ENCODE peak calls at places on chromosomes 16 and 17, in five cellular contexts. P, Q, F, O and N are unnamed samples.

GRCh38 chr16:35305476-35305875 is 1846.1 kb downstream of the TP53TG3F start:
- DNase-seq in Q (no peak), P (no peak), O (no peak), F (no peak), N (no peak)

GRCh38 chr17:35341465-35341992 is 31.9 kb downstream of the SLFN11 start:
- DNase-seq in Q (peak; percentile 71), P (no peak), O (no peak), F (no peak), N (no peak)

GRCh38 chr17:41324180-41325075 is 8.9 kb upstream of the KRTAP17-1 start:
- DNase-seq in O (no peak), P (peak; percentile 61), Q (no peak), F (peak; percentile 18), N (peak; percentile 28)

GRCh38 chr16:24497405-24497804 is 42.0 kb upstream of the RBBP6 start:
- DNase-seq in O (no peak), P (no peak), F (no peak), Q (no peak), N (no peak)

GRCh38 chr16:50692999-50693781 is at the start of gene NOD2:
- DNase-seq in O (peak; percentile 67), F (no peak), P (peak; percentile 61), Q (no peak), N (no peak)

GRCh38 chr16:28878083-28878926 is at the start of gene ATP2A1:
- DNase-seq in O (peak; percentile 16), F (no peak), P (no peak), Q (no peak), N (no peak)

GRCh38 chr17:41762391-41762790 is 24.1 kb downstream of the JUP start:
- DNase-seq in F (no peak), Q (no peak), O (no peak), P (no peak), N (no peak)

GRCh38 chr17:73949903-73950302 is 253.6 kb upstream of the RPL38 start:
- DNase-seq in O (no peak), P (no peak), F (no peak), Q (no peak), N (no peak)

GRCh38 chr16:31118223-31119155 is 1.0 kb downstream of the KAT8 start:
- DNase-seq in F (no peak), O (no peak), Q (no peak), P (no peak), N (no peak)

GRCh38 chr17:64128787-64129514 is 993 bp downstream of the ERN1 start:
- DNase-seq in F (no peak), Q (no peak), P (no peak), O (no peak), N (no peak)

GRCh38 chr17:74901353-74902145 is 8.1 kb upstream of the FADS6 start:
- DNase-seq in Q (no peak), O (no peak), F (no peak), P (no peak), N (no peak)

GRCh38 chr16:69745232-69745612 is 9.5 kb downstream of the NOB1 start:
- DNase-seq in P (no peak), F (no peak), Q (no peak), O (no peak), N (no peak)

GRCh38 chr16:17538942-17539341 is 68.2 kb upstream of the XYLT1 start:
- DNase-seq in F (no peak), P (no peak), O (no peak), Q (no peak), N (no peak)

GRCh38 chr17:78431692-78431958 is 53.2 kb downstream of the PGS1 start:
- DNase-seq in O (no peak), Q (no peak), P (no peak), F (no peak), N (no peak)

GRCh38 chr17:66947311-66947710 is 17.2 kb upstream of the CACNG4 start:
- DNase-seq in F (no peak), P (no peak), O (no peak), Q (no peak), N (no peak)

GRCh38 chr16:27317738-27318398 is 4.1 kb downstream of the IL4R start:
- DNase-seq in Q (no peak), F (no peak), O (no peak), P (no peak), N (no peak)

GRCh38 chr16:26709175-26709574 is 357.6 kb upstream of the C16orf82 start:
- DNase-seq in F (no peak), O (peak; percentile 52), P (no peak), Q (no peak), N (no peak)

GRCh38 chr16:80831039-80831438 is 26.6 kb upstream of the CDYL2 start:
- DNase-seq in F (no peak), P (no peak), O (no peak), Q (no peak), N (no peak)

GRCh38 chr16:73051216-73051615 is 3.3 kb upstream of the ZFHX3 start:
- DNase-seq in Q (no peak), F (no peak), P (no peak), O (no peak), N (no peak)

GRCh38 chr17:46122486-46122871 is 70.8 kb downstream of the KANSL1 start:
- DNase-seq in O (no peak), Q (no peak), F (no peak), P (no peak), N (no peak)

GRCh38 chr17:792277-792676 is 10.1 kb downstream of the MRM3 start:
- DNase-seq in Q (no peak), F (no peak), O (no peak), P (no peak), N (no peak)
- TF ChIP-seq CTCF in Q (no peak), F (no peak), O (no peak), P (no peak), N (no peak)

GRCh38 chr17:44915321-44915726 is at the start of gene GFAP:
- DNase-seq in Q (no peak), F (no peak), O (no peak), P (no peak), N (no peak)

GRCh38 chr17:44916781-44917241 is 1.5 kb upstream of the GFAP start:
- DNase-seq in Q (no peak), F (no peak), O (no peak), P (no peak), N (no peak)

GRCh38 chr17:44917456-44917855 is 2.2 kb upstream of the GFAP start:
- DNase-seq in P (no peak), Q (no peak), O (no peak), F (no peak), N (no peak)

GRCh38 chr17:44915727-44916058 is 393 bp upstream of the GFAP start:
- DNase-seq in P (no peak), Q (no peak), F (no peak), O (no peak), N (no peak)

DNA sequence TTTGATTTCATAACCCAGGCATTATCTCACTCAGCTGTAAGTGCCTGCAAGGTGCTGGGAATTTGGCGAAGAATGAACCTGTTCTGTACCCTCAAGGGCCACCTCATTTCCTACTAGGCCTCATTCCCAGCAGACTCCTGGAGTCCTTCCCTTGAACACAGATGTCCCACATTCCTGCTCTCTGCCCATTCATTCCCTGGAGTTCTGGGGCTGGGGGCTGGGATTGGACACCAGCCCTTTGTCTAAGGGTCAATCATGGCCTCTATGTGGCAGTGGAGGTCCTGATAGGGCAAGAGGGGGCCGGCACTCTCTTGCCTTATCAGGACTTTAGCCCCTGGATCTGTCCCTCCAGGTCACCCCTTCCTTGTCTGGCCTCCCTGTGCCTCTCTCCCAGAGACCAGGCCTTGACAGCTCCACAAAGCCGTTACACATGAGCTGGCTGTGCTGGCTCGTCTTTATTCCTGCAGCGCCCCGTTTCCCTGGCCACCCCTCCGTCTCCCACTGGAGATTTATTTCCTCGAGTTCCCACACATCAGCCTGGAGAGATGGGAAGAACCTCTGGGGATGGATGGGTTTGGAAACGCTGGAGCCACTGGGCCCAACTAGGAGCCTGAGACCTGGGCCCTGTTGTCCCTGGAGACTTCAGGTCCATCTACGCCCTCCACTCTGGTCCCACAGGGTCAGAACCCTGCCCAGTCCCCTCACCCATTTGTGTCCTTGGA is 920 bp upstream of the GFAP start:
- DNase-seq in P (no peak), O (no peak), Q (no peak), F (peak; percentile 79), N (no peak)
- TF ChIP-seq SIN3A in P (no peak), O (no peak), Q (no peak), F (no peak), N (no peak)

GRCh38 chr16:813204-813915 is 12.8 kb upstream of the GNG13 start:
- DNase-seq in F (peak; percentile 12), O (peak; percentile 88), Q (no peak), P (peak; percentile 91), N (no peak)
- TF ChIP-seq SRF in F (no peak), O (no peak), Q (no peak), P (no peak), N (no peak)

GRCh38 chr17:81907219-81908145 is 3.7 kb downstream of the PCYT2 start:
- DNase-seq in O (no peak), Q (no peak), F (no peak), P (no peak), N (no peak)
- TF ChIP-seq CTCF in O (peak; percentile 14), Q (no peak), F (peak; percentile 7), P (no peak), N (no peak)

DNA sequence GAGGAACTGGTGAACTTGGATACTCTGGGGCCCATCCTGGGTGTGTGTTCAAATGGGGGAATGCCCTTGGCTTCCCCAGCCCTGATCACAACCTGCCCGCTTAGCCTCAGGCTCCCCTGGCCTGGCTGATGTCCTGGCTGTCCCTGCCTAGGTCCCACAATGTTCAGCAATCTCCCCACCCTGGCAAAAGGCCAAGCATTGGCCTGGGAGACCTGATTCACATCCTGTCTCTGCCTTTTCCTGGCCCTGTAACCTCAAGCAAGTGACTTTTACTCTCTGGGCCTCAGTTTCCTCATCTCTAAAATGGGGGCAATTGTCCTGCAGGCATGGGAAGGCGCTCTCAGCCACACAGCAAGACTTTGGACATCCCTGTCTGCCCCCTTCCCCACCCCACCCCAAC is 14.4 kb downstream of the CPNE2 start:
- DNase-seq in P (no peak), F (no peak), O (no peak), Q (no peak), N (no peak)
- TF ChIP-seq SIN3A in P (no peak), F (no peak), O (no peak), Q (no peak), N (no peak)

GRCh38 chr16:19266774-19267173 is 18.8 kb upstream of the CLEC19A start:
- DNase-seq in O (no peak), P (no peak), Q (no peak), F (no peak), N (no peak)
- TF ChIP-seq SRF in O (no peak), P (no peak), Q (no peak), F (no peak), N (no peak)

GRCh38 chr17:48542956-48543853 is 1.7 kb downstream of the HOXB2 start:
- DNase-seq in O (peak; percentile 63), P (peak; percentile 84), F (no peak), Q (no peak), N (no peak)

GRCh38 chr17:48542114-48542955 is 2.6 kb downstream of the HOXB2 start:
- DNase-seq in F (no peak), O (no peak), P (no peak), Q (no peak), N (no peak)

GRCh38 chr17:48541036-48541573 is 3.8 kb downstream of the HOXB2 start:
- DNase-seq in O (no peak), Q (no peak), P (no peak), F (no peak), N (no peak)

GRCh38 chr17:48540213-48540612 is 4.7 kb downstream of the HOXB2 start:
- DNase-seq in Q (no peak), F (no peak), O (no peak), P (no peak), N (no peak)

GRCh38 chr17:48541574-48542113 is 3.3 kb downstream of the HOXB2 start:
- DNase-seq in Q (no peak), F (no peak), P (peak; percentile 67), O (peak; percentile 53), N (no peak)
- TF ChIP-seq CTCF in Q (no peak), F (no peak), P (no peak), O (no peak), N (no peak)

GRCh38 chr16:74608944-74609343 is 2.0 kb upstream of the GLG1 start:
- DNase-seq in Q (no peak), F (no peak), O (no peak), P (no peak), N (no peak)
- TF ChIP-seq SIN3A in Q (no peak), F (no peak), O (no peak), P (no peak), N (no peak)